ENCODE peak calls at places on chromosome 16, in eight cellular contexts. One of them, this sample, is unnamed.

GRCh38 chr16:3716831-3717234 is 491 bp downstream of the TRAP1 start:
- DNase-seq in fibroblast of lung: no peak
- DNase-seq in cardiac fibroblast: no peak
- DNase-seq in lower leg skin: no peak
- DNase-seq in fibroblast of pulmonary artery: no peak
- DNase-seq in upper lobe of right lung: no peak
- DNase-seq in ovary: no peak
- DNase-seq in MM.1S: peak; percentile 52
- DNase-seq in this sample: no peak

GRCh38 chr16:11052080-11052808 is 107.9 kb downstream of the CLEC16A start:
- DNase-seq in lower leg skin: no peak
- DNase-seq in fibroblast of lung: peak; percentile 18
- DNase-seq in cardiac fibroblast: no peak
- DNase-seq in fibroblast of pulmonary artery: no peak
- DNase-seq in ovary: no peak
- DNase-seq in upper lobe of right lung: peak; percentile 71
- DNase-seq in MM.1S: no peak
- DNase-seq in this sample: no peak

GRCh38 chr16:27685802-27686201 is 135.9 kb downstream of the KATNIP start:
- DNase-seq in cardiac fibroblast: peak; percentile 24
- DNase-seq in ovary: peak; percentile 22
- DNase-seq in upper lobe of right lung: peak; percentile 6
- DNase-seq in fibroblast of pulmonary artery: peak; percentile 11
- DNase-seq in lower leg skin: no peak
- DNase-seq in MM.1S: no peak
- DNase-seq in fibroblast of lung: peak; percentile 74
- DNase-seq in this sample: no peak

GRCh38 chr16:5025171-5025632 is 8.5 kb downstream of the NAGPA start:
- DNase-seq in lower leg skin: no peak
- DNase-seq in upper lobe of right lung: no peak
- DNase-seq in MM.1S: no peak
- DNase-seq in ovary: peak; percentile 46
- DNase-seq in fibroblast of pulmonary artery: peak; percentile 23
- DNase-seq in cardiac fibroblast: no peak
- DNase-seq in fibroblast of lung: no peak
- DNase-seq in this sample: no peak

GRCh38 chr16:78932395-78932794 is 668.1 kb downstream of the MAF start:
- DNase-seq in ovary: no peak
- DNase-seq in MM.1S: no peak
- DNase-seq in fibroblast of pulmonary artery: no peak
- DNase-seq in upper lobe of right lung: no peak
- DNase-seq in cardiac fibroblast: no peak
- DNase-seq in lower leg skin: no peak
- DNase-seq in fibroblast of lung: no peak
- DNase-seq in this sample: no peak

GRCh38 chr16:12869681-12870427 is 31.5 kb upstream of the SHISA9 start:
- DNase-seq in MM.1S: no peak
- DNase-seq in upper lobe of right lung: no peak
- DNase-seq in fibroblast of lung: no peak
- DNase-seq in ovary: no peak
- DNase-seq in lower leg skin: no peak
- DNase-seq in cardiac fibroblast: no peak
- DNase-seq in fibroblast of pulmonary artery: no peak
- DNase-seq in this sample: no peak

GRCh38 chr16:4410335-4411075 is 5.9 kb downstream of the CORO7 start:
- DNase-seq in fibroblast of lung: peak; percentile 99
- DNase-seq in MM.1S: no peak
- DNase-seq in lower leg skin: no peak
- DNase-seq in fibroblast of pulmonary artery: peak; percentile 91
- DNase-seq in ovary: peak; percentile 56
- DNase-seq in upper lobe of right lung: no peak
- DNase-seq in cardiac fibroblast: peak; percentile 92
- DNase-seq in this sample: peak; percentile 90

GRCh38 chr16:73847090-73847489 is 449.5 kb upstream of the PSMD7 start:
- DNase-seq in fibroblast of pulmonary artery: no peak
- DNase-seq in ovary: no peak
- DNase-seq in upper lobe of right lung: no peak
- DNase-seq in lower leg skin: no peak
- DNase-seq in MM.1S: no peak
- DNase-seq in cardiac fibroblast: no peak
- DNase-seq in fibroblast of lung: no peak
- DNase-seq in this sample: no peak

GRCh38 chr16:35198223-35199199 is 1739.1 kb downstream of the TP53TG3F start:
- DNase-seq in fibroblast of lung: no peak
- DNase-seq in MM.1S: no peak
- DNase-seq in ovary: no peak
- DNase-seq in fibroblast of pulmonary artery: no peak
- DNase-seq in cardiac fibroblast: no peak
- DNase-seq in upper lobe of right lung: peak; percentile 53
- DNase-seq in lower leg skin: no peak
- DNase-seq in this sample: no peak

GRCh38 chr16:53056528-53056881 is 1.7 kb downstream of the CHD9 start:
- DNase-seq in cardiac fibroblast: peak; percentile 64
- DNase-seq in fibroblast of pulmonary artery: peak; percentile 70
- DNase-seq in MM.1S: no peak
- DNase-seq in fibroblast of lung: peak; percentile 42
- DNase-seq in lower leg skin: no peak
- DNase-seq in upper lobe of right lung: no peak
- DNase-seq in ovary: no peak
- DNase-seq in this sample: no peak

GRCh38 chr16:86704516-86704915 is 126.2 kb downstream of the FOXL1 start:
- DNase-seq in lower leg skin: no peak
- DNase-seq in cardiac fibroblast: no peak
- DNase-seq in MM.1S: no peak
- DNase-seq in ovary: no peak
- DNase-seq in fibroblast of pulmonary artery: no peak
- DNase-seq in upper lobe of right lung: no peak
- DNase-seq in fibroblast of lung: no peak
- DNase-seq in this sample: no peak

DNA sequence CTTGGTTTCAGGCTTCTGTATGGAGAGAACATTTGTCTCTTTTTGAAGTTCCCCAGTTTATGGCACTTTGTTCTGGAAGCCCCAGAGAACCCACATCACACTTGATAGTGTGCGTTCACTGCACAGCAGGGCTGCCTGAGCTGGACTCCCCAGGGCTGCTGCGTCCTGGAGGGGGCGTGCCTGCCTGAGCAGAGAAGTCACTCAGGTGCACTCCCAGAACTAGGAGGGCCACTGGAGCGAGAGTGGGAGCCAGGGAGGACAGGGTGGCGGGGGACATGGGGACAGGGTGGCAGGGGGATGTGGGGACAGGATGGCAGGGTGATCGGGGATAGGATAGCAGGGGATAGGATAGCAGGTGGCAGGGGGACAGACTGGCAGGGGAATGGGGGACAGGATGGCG is 43.9 kb upstream of the ZNF469 start:
- DNase-seq in cardiac fibroblast: no peak
- DNase-seq in fibroblast of lung: no peak
- DNase-seq in MM.1S: no peak
- DNase-seq in lower leg skin: no peak
- DNase-seq in upper lobe of right lung: no peak
- DNase-seq in ovary: no peak
- DNase-seq in fibroblast of pulmonary artery: no peak
- DNase-seq in this sample: no peak
- TF ChIP-seq CTCF in cardiac fibroblast: no peak
- TF ChIP-seq CTCF in fibroblast of lung: no peak
- TF ChIP-seq CTCF in MM.1S: no peak
- TF ChIP-seq CTCF in lower leg skin: no peak
- TF ChIP-seq CTCF in upper lobe of right lung: no peak
- TF ChIP-seq CTCF in ovary: no peak
- TF ChIP-seq CTCF in fibroblast of pulmonary artery: no peak
- TF ChIP-seq CTCF in this sample: no peak

DNA sequence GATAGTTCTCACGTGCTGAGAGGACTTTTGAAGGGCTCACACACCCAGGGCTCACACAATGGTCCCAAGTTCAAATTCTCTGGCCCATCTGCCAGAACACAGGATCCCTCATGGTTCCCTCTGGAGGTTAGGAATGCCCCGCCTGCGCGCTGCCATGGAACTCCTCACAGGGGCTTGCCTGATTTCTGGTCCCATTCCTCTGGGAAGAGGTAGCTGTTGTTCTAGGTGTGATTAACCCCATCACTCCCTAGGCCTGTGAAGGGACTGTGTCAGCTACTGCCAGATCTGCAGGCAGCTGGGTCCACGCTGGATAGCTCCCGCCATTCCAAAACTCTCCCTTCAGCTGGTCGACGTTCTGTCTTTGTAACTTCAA is 2.3 kb upstream of the ARMC5 start:
- DNase-seq in MM.1S: no peak
- DNase-seq in ovary: peak; percentile 20
- DNase-seq in fibroblast of lung: no peak
- DNase-seq in fibroblast of pulmonary artery: no peak
- DNase-seq in cardiac fibroblast: no peak
- DNase-seq in upper lobe of right lung: peak; percentile 35
- DNase-seq in lower leg skin: no peak
- DNase-seq in this sample: no peak
- H3K4me3 ChIP-seq in MM.1S: no peak overlapping the region
- H3K4me3 ChIP-seq in ovary: no peak overlapping the region
- H3K4me3 ChIP-seq in fibroblast of lung: no peak overlapping the region
- H3K4me3 ChIP-seq in fibroblast of pulmonary artery: peak overlapping the region; percentile 12
- H3K4me3 ChIP-seq in cardiac fibroblast: no peak overlapping the region
- H3K4me3 ChIP-seq in upper lobe of right lung: no peak overlapping the region
- H3K4me3 ChIP-seq in lower leg skin: no peak overlapping the region
- H3K4me3 ChIP-seq in this sample: no peak overlapping the region

GRCh38 chr16:57948027-57948426 is 22.9 kb downstream of the CNGB1 start:
- DNase-seq in ovary: no peak
- DNase-seq in fibroblast of lung: no peak
- DNase-seq in lower leg skin: no peak
- DNase-seq in MM.1S: no peak
- DNase-seq in cardiac fibroblast: no peak
- DNase-seq in fibroblast of pulmonary artery: no peak
- DNase-seq in upper lobe of right lung: no peak
- DNase-seq in this sample: no peak

GRCh38 chr16:57946181-57946801 is 24.6 kb downstream of the CNGB1 start:
- DNase-seq in upper lobe of right lung: no peak
- DNase-seq in ovary: no peak
- DNase-seq in cardiac fibroblast: no peak
- DNase-seq in MM.1S: no peak
- DNase-seq in lower leg skin: no peak
- DNase-seq in fibroblast of pulmonary artery: no peak
- DNase-seq in fibroblast of lung: no peak
- DNase-seq in this sample: no peak

GRCh38 chr16:57949013-57949412 is 21.9 kb downstream of the CNGB1 start:
- DNase-seq in lower leg skin: no peak
- DNase-seq in fibroblast of lung: no peak
- DNase-seq in upper lobe of right lung: no peak
- DNase-seq in cardiac fibroblast: no peak
- DNase-seq in fibroblast of pulmonary artery: no peak
- DNase-seq in MM.1S: no peak
- DNase-seq in ovary: no peak
- DNase-seq in this sample: no peak

GRCh38 chr16:57944961-57945739 is 25.8 kb downstream of the CNGB1 start:
- DNase-seq in MM.1S: no peak
- DNase-seq in upper lobe of right lung: no peak
- DNase-seq in lower leg skin: no peak
- DNase-seq in cardiac fibroblast: no peak
- DNase-seq in ovary: no peak
- DNase-seq in fibroblast of pulmonary artery: no peak
- DNase-seq in fibroblast of lung: no peak
- DNase-seq in this sample: no peak

GRCh38 chr16:57945740-57946138 is 25.2 kb downstream of the CNGB1 start:
- DNase-seq in fibroblast of lung: no peak
- DNase-seq in MM.1S: no peak
- DNase-seq in upper lobe of right lung: no peak
- DNase-seq in cardiac fibroblast: peak; percentile 11
- DNase-seq in fibroblast of pulmonary artery: peak; percentile 25
- DNase-seq in ovary: no peak
- DNase-seq in lower leg skin: no peak
- DNase-seq in this sample: no peak
- TF ChIP-seq CTCF in fibroblast of lung: peak; percentile 17
- TF ChIP-seq CTCF in MM.1S: no peak
- TF ChIP-seq CTCF in upper lobe of right lung: no peak
- TF ChIP-seq CTCF in cardiac fibroblast: peak; percentile 32
- TF ChIP-seq CTCF in fibroblast of pulmonary artery: peak; percentile 33
- TF ChIP-seq CTCF in ovary: no peak
- TF ChIP-seq CTCF in lower leg skin: no peak
- TF ChIP-seq CTCF in this sample: no peak

GRCh38 chr16:69166946-69167930 is 19.7 kb upstream of the SNTB2 start:
- DNase-seq in ovary: no peak
- DNase-seq in fibroblast of pulmonary artery: peak; percentile 41
- DNase-seq in cardiac fibroblast: no peak
- DNase-seq in lower leg skin: no peak
- DNase-seq in upper lobe of right lung: no peak
- DNase-seq in MM.1S: no peak
- DNase-seq in fibroblast of lung: no peak
- DNase-seq in this sample: no peak

GRCh38 chr16:69165584-69165983 is 21.4 kb upstream of the SNTB2 start:
- DNase-seq in MM.1S: no peak
- DNase-seq in lower leg skin: no peak
- DNase-seq in upper lobe of right lung: no peak
- DNase-seq in fibroblast of pulmonary artery: no peak
- DNase-seq in cardiac fibroblast: no peak
- DNase-seq in fibroblast of lung: no peak
- DNase-seq in ovary: no peak
- DNase-seq in this sample: no peak

GRCh38 chr16:69169607-69170352 is 17.2 kb upstream of the SNTB2 start:
- DNase-seq in lower leg skin: no peak
- DNase-seq in upper lobe of right lung: no peak
- DNase-seq in cardiac fibroblast: no peak
- DNase-seq in fibroblast of lung: no peak
- DNase-seq in ovary: no peak
- DNase-seq in fibroblast of pulmonary artery: no peak
- DNase-seq in MM.1S: no peak
- DNase-seq in this sample: no peak

GRCh38 chr16:69169051-69169450 is 17.9 kb upstream of the SNTB2 start:
- DNase-seq in ovary: no peak
- DNase-seq in upper lobe of right lung: no peak
- DNase-seq in MM.1S: no peak
- DNase-seq in cardiac fibroblast: no peak
- DNase-seq in lower leg skin: no peak
- DNase-seq in fibroblast of pulmonary artery: no peak
- DNase-seq in fibroblast of lung: no peak
- DNase-seq in this sample: no peak

GRCh38 chr16:69166221-69166833 is 20.6 kb upstream of the SNTB2 start:
- DNase-seq in MM.1S: no peak
- DNase-seq in cardiac fibroblast: peak; percentile 26
- DNase-seq in lower leg skin: no peak
- DNase-seq in fibroblast of lung: peak; percentile 61
- DNase-seq in upper lobe of right lung: no peak
- DNase-seq in ovary: no peak
- DNase-seq in fibroblast of pulmonary artery: no peak
- DNase-seq in this sample: no peak
- H3K4me3 ChIP-seq in MM.1S: no peak overlapping the region
- H3K4me3 ChIP-seq in cardiac fibroblast: no peak overlapping the region
- H3K4me3 ChIP-seq in lower leg skin: no peak overlapping the region
- H3K4me3 ChIP-seq in fibroblast of lung: no peak overlapping the region
- H3K4me3 ChIP-seq in upper lobe of right lung: no peak overlapping the region
- H3K4me3 ChIP-seq in ovary: no peak overlapping the region
- H3K4me3 ChIP-seq in fibroblast of pulmonary artery: no peak overlapping the region
- H3K4me3 ChIP-seq in this sample: no peak overlapping the region

DNA sequence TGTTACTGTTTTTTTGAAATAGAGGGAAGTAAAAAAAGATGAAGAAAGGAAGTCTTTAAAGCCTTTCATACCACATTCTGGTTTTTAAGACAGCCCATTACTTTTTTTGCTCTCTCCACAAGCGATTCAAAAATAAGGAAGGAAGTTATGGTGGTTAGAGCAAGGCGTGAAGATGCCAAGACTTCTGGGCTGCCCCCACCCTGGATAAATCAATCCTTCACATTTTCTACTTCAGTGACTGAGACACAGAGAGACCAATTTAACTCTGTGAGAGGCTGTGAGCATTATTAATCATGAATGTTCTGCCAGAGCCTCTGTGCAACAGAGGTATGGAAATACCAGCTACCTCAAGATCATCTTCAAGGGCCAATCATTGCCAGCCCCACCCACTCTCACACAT is 82.3 kb upstream of the BCAR1 start:
- DNase-seq in MM.1S: no peak
- DNase-seq in lower leg skin: no peak
- DNase-seq in upper lobe of right lung: no peak
- DNase-seq in ovary: no peak
- DNase-seq in fibroblast of lung: no peak
- DNase-seq in fibroblast of pulmonary artery: no peak
- DNase-seq in cardiac fibroblast: no peak
- DNase-seq in this sample: no peak
- TF ChIP-seq CTCF in MM.1S: no peak
- TF ChIP-seq CTCF in lower leg skin: no peak
- TF ChIP-seq CTCF in upper lobe of right lung: no peak
- TF ChIP-seq CTCF in ovary: no peak
- TF ChIP-seq CTCF in fibroblast of lung: no peak
- TF ChIP-seq CTCF in fibroblast of pulmonary artery: no peak
- TF ChIP-seq CTCF in cardiac fibroblast: no peak
- TF ChIP-seq CTCF in this sample: no peak

This sample was measured in LNCaP clone FGC.